ENCODE peak calls at places on chromosomes 1 and 21, in seven cellular contexts. A is ovary, X is uterus, Z is H54, Y is breast epithelium, N is IMR-90, C is K562. J is an unnamed sample.

GRCh38 chr1:184493987-184494388 is 107.2 kb downstream of the C1orf21 start:
- DNase-seq in A (no peak), X (no peak), C (no peak), N (no peak), Z (no peak), Y (no peak), J (no peak)

GRCh38 chr1:54857066-54857660 is 29.8 kb downstream of the DHCR24 start:
- DNase-seq in N (no peak), A (no peak), Z (no peak), Y (no peak), X (no peak), C (no peak), J (no peak)

GRCh38 chr1:147500309-147500839 is 40.9 kb upstream of the BCL9 start:
- DNase-seq in C (no peak), Z (no peak), X (no peak), Y (no peak), N (no peak), A (no peak), J (no peak)

GRCh38 chr1:171717080-171717479 is 24.8 kb downstream of the VAMP4 start:
- DNase-seq in Z (no peak), N (peak; percentile 25), C (no peak), X (no peak), Y (no peak), A (no peak), J (peak; percentile 20)

GRCh38 chr1:6066680-6067079 is 21.0 kb downstream of the KCNAB2 start:
- DNase-seq in A (no peak), C (no peak), X (no peak), N (no peak), Z (no peak), Y (no peak), J (no peak)

GRCh38 chr1:60251426-60251825 is 177.9 kb upstream of the C1orf87 start:
- DNase-seq in Z (no peak), N (no peak), Y (no peak), X (no peak), C (no peak), A (no peak), J (no peak)

GRCh38 chr1:205933672-205934618 is 9.3 kb downstream of the SLC26A9 start:
- DNase-seq in C (no peak), Y (no peak), A (no peak), Z (peak; percentile 84), X (no peak), N (peak; percentile 56), J (no peak)

GRCh38 chr1:204178487-204179281 is 12.5 kb upstream of the REN start:
- DNase-seq in X (no peak), N (no peak), Y (no peak), A (no peak), C (no peak), Z (no peak), J (no peak)

GRCh38 chr1:246155923-246156322 is 351.2 kb downstream of the SMYD3 start:
- DNase-seq in C (no peak), Y (no peak), Z (no peak), A (no peak), N (peak; percentile 31), X (no peak), J (no peak)

GRCh38 chr1:33228935-33229487 is 27.3 kb upstream of the ZNF362 start:
- DNase-seq in Z (no peak), A (peak; percentile 29), Y (no peak), N (peak; percentile 92), X (peak; percentile 33), C (no peak), J (no peak)

GRCh38 chr1:230240446-230241076 is 173.5 kb downstream of the GALNT2 start:
- DNase-seq in X (no peak), A (no peak), Y (no peak), N (peak; percentile 32), Z (no peak), C (no peak), J (no peak)

GRCh38 chr1:199867601-199868000 is 159.9 kb upstream of the NR5A2 start:
- DNase-seq in A (no peak), C (no peak), N (peak; percentile 23), X (no peak), Y (no peak), Z (no peak), J (no peak)

GRCh38 chr1:209511169-209511568 is 72.3 kb upstream of the CAMK1G start:
- DNase-seq in Y (no peak), X (no peak), C (no peak), N (no peak), A (no peak), Z (no peak), J (no peak)

GRCh38 chr1:180262628-180263488 is 32.8 kb downstream of the LHX4 start:
- DNase-seq in N (no peak), Y (no peak), A (no peak), C (no peak), Z (no peak), X (no peak), J (no peak)

GRCh38 chr1:63918395-63918945 is 144.7 kb downstream of the ROR1 start:
- DNase-seq in N (no peak), C (no peak), Z (no peak), A (no peak), X (no peak), Y (no peak), J (no peak)

GRCh38 chr1:232786845-232787455 is 18.3 kb upstream of the MAP10 start:
- DNase-seq in Z (no peak), C (no peak), A (no peak), X (no peak), N (no peak), Y (no peak), J (no peak)

GRCh38 chr1:118136511-118136937 is 48.5 kb downstream of the SPAG17 start:
- DNase-seq in Z (no peak), Y (no peak), X (peak; percentile 21), N (peak; percentile 90), C (no peak), A (no peak), J (no peak)

GRCh38 chr1:119482517-119483425 is 24.2 kb upstream of the HSD3B1 start:
- DNase-seq in Y (no peak), Z (no peak), A (no peak), X (no peak), C (no peak), N (no peak), J (no peak)

GRCh38 chr1:228144213-228145049 is 4.4 kb downstream of the GUK1 start:
- DNase-seq in A (no peak), Z (no peak), X (no peak), C (peak; percentile 64), N (no peak), Y (no peak), J (no peak)

GRCh38 chr1:185157599-185158469 is 867 bp downstream of the SWT1 start:
- DNase-seq in A (no peak), N (peak; percentile 4), X (no peak), Z (no peak), Y (no peak), C (no peak), J (peak; percentile 56)

GRCh38 chr1:234658143-234658542 is 48.2 kb upstream of the IRF2BP2 start:
- DNase-seq in Z (peak; percentile 31), Y (peak; percentile 83), C (no peak), N (peak; percentile 73), X (no peak), A (no peak), J (no peak)

GRCh38 chr1:90114521-90115141 is 119.7 kb downstream of the ZNF326 start:
- DNase-seq in N (peak; percentile 49), X (no peak), Y (no peak), C (peak; percentile 27), A (no peak), Z (no peak), J (peak; percentile 65)

GRCh38 chr21:46555678-46556077 is 49.2 kb downstream of the S100B start:
- DNase-seq in A (no peak), Y (no peak), N (no peak), Z (no peak), X (no peak), C (no peak), J (no peak)

GRCh38 chr1:26580116-26580515 is 50.6 kb downstream of the RPS6KA1 start:
- DNase-seq in X (no peak), A (no peak), Y (no peak), N (no peak), C (no peak), Z (no peak), J (no peak)

GRCh38 chr1:36199934-36200741 is 24.1 kb upstream of the THRAP3 start:
- DNase-seq in X (no peak), Z (no peak), C (no peak), A (no peak), N (peak; percentile 60), Y (peak; percentile 56), J (no peak)

GRCh38 chr1:27557596-27558340 is 46.2 kb downstream of the AHDC1 start:
- DNase-seq in N (no peak), C (peak; percentile 63), Z (peak; percentile 64), X (peak; percentile 42), A (no peak), Y (no peak), J (no peak)

GRCh38 chr1:96651517-96651916 is 70.1 kb upstream of the PTBP2 start:
- DNase-seq in Y (no peak), Z (no peak), C (no peak), A (no peak), X (no peak), N (no peak), J (no peak)

GRCh38 chr21:14947613-14948160 is 117.1 kb downstream of the NRIP1 start:
- DNase-seq in Z (no peak), Y (no peak), C (no peak), A (no peak), N (no peak), X (no peak), J (no peak)
- TF ChIP-seq POLR2A in Z (no peak), Y (no peak), C (no peak), A (no peak), N (no peak), X (no peak), J (no peak)

GRCh38 chr1:231338270-231339128 is at the start of gene SPRTN:
- DNase-seq in A (no peak), Y (no peak), X (no peak), C (peak; percentile 93), Z (peak; percentile 84), N (peak; percentile 10), J (no peak)
- TF ChIP-seq POLR2A in A (no peak), Y (no peak), X (no peak), C (no peak), Z (peak; percentile 86), N (no peak), J (peak; percentile 54)

DNA sequence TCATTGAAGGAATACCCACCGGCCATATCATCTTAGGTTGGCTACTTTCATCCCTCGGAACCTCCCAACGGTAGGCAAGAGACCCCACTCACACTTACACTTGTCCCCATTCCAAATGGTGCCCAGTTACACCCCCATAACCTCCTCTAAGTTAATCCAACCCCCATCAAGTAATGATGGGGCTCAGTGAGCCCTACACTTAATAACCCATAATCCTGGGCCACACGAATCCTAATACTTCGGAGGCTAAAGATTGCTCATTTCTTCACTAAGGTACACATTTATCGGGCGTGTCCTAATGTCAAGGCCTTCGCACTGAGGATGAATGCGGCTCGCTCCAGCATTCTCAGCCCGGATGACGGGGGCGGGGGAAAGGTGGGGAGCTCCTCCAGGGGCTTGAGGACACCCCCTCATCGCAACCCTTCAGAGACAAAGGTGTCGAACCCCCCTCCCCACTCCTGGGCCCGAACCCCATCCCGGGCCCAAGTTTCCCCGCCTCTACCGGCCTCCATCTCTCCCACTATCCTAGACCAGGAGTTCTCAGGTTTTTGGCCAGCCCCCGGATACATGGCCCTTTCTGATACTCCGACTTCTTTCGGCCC is 435 bp downstream of the ILF2 start:
- DNase-seq in Z (no peak), X (no peak), N (no peak), A (no peak), C (peak; percentile 73), Y (no peak), J (peak; percentile 54)
- TF ChIP-seq POLR2A in Z (no peak), X (no peak), N (no peak), A (no peak), C (no peak), Y (no peak), J (no peak)

GRCh38 chr1:45272943-45273342 is 53.8 kb upstream of the HPDL start:
- DNase-seq in C (no peak), A (no peak), X (no peak), N (peak; percentile 89), Y (no peak), Z (no peak), J (no peak)

GRCh38 chr1:45275054-45275453 is 51.6 kb upstream of the HPDL start:
- DNase-seq in X (no peak), A (no peak), C (no peak), N (no peak), Z (no peak), Y (no peak), J (no peak)
- TF ChIP-seq POLR2A in X (no peak), A (no peak), C (no peak), N (no peak), Z (no peak), Y (no peak), J (no peak)

J was measured in erythroblast.